ENCODE peak calls at places on chromosomes 13 and 19, in four cellular contexts. U, O, M and Q are unnamed samples.

GRCh38 chr13:87035538-87035937 is 635.6 kb upstream of the SLITRK5 start:
- DNase-seq in O (no peak), M (no peak), U (no peak), Q (no peak)

GRCh38 chr19:49556412-49557398 is 23.7 kb downstream of the NOSIP start:
- DNase-seq in O (no peak), U (no peak), M (peak; percentile 28), Q (no peak)

GRCh38 chr13:107964356-107964755 is 251.0 kb downstream of the LIG4 start:
- DNase-seq in U (no peak), O (no peak), M (no peak), Q (no peak)

GRCh38 chr13:99417151-99417820 is 84.0 kb upstream of the TM9SF2 start:
- DNase-seq in U (no peak), M (no peak), O (no peak), Q (no peak)

GRCh38 chr19:45211751-45212381 is 33.3 kb downstream of the BLOC1S3 start:
- DNase-seq in M (peak; percentile 35), U (no peak), O (no peak), Q (no peak)

GRCh38 chr13:65378943-65379519 is 1851.1 kb downstream of the PCDH9 start:
- DNase-seq in U (peak; percentile 26), M (no peak), O (peak; percentile 22), Q (no peak)

GRCh38 chr19:16001481-16002312 is 52.9 kb downstream of the OR10H4 start:
- DNase-seq in M (no peak), U (peak; percentile 10), O (no peak), Q (no peak)

GRCh38 chr19:51607077-51607476 is 23.1 kb downstream of the SIGLEC5 start:
- DNase-seq in U (no peak), M (no peak), O (no peak), Q (no peak)

GRCh38 chr19:10634881-10635463 is 9.6 kb downstream of the SLC44A2 start:
- DNase-seq in U (no peak), O (no peak), M (no peak), Q (no peak)

GRCh38 chr19:18306209-18306902 is 16.5 kb downstream of the LSM4 start:
- DNase-seq in O (no peak), M (no peak), U (no peak), Q (no peak)

GRCh38 chr19:40279761-40280607 is 5.2 kb downstream of the AKT2 start:
- DNase-seq in O (no peak), M (no peak), U (no peak), Q (no peak)

GRCh38 chr13:104571161-104571889 is 1505.1 kb upstream of the SLC10A2 start:
- DNase-seq in O (peak; percentile 79), U (peak; percentile 96), M (peak; percentile 28), Q (no peak)

GRCh38 chr19:38712161-38712748 is 32.0 kb downstream of the CAPN12 start:
- DNase-seq in O (no peak), U (no peak), M (no peak), Q (no peak)

GRCh38 chr13:88602786-88603777 is 931.9 kb downstream of the SLITRK5 start:
- DNase-seq in U (no peak), M (no peak), O (no peak), Q (no peak)

GRCh38 chr19:40685563-40685962 is 4.9 kb downstream of the NUMBL start:
- DNase-seq in M (no peak), O (no peak), U (no peak), Q (no peak)

GRCh38 chr13:99314640-99315176 is 7.5 kb upstream of the GPR183 start:
- DNase-seq in M (no peak), U (peak; percentile 75), O (peak; percentile 96), Q (no peak)

GRCh38 chr13:33639158-33639557 is 178.8 kb upstream of the RFC3 start:
- DNase-seq in M (peak; percentile 49), O (no peak), U (peak; percentile 43), Q (no peak)

GRCh38 chr13:113926301-113926761 is 47.5 kb downstream of the C13orf46 start:
- DNase-seq in M (no peak), U (no peak), O (no peak), Q (no peak)

GRCh38 chr19:3986260-3987041 is 1.2 kb upstream of the EEF2 start:
- DNase-seq in U (peak; percentile 52), O (peak; percentile 74), M (peak; percentile 27), Q (peak; percentile 45)

GRCh38 chr19:33819875-33820781 is 23.5 kb downstream of the KCTD15 start:
- DNase-seq in M (peak; percentile 82), U (peak; percentile 45), O (no peak), Q (peak; percentile 72)

GRCh38 chr19:44806271-44806670 is 2.6 kb upstream of the BCAM start:
- DNase-seq in U (no peak), M (no peak), O (no peak), Q (no peak)

GRCh38 chr19:35213678-35214632 is 14.6 kb downstream of the FAM187B start:
- DNase-seq in U (peak; percentile 7), O (peak; percentile 87), M (peak; percentile 37), Q (peak; percentile 36)

GRCh38 chr19:47729799-47730520 is 15.4 kb upstream of the NOP53 start:
- DNase-seq in O (no peak), U (no peak), M (peak; percentile 74), Q (no peak)

DNA sequence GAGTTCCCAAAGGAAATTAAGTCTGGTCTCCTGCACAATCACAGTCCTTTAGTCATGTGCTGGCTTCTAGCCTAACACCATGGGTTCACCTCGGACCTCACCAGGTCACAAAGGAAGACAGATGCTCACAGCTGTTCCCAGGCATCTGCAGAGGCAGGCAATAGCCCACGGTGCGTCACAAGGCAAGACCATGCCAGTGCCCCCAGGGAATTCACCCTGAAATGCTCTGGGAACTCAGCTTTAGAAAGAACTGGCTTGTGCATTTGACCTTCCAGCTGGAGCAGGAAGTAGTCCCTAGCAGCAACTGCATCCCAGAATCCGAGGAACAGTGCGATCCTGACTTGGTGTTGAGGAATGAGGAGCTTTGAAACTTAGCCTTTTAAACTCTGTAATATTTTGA is 96.8 kb upstream of the WASF3 start:
- DNase-seq in M (peak; percentile 81), U (no peak), O (no peak), Q (no peak)
- H3K27ac ChIP-seq in M (peak overlapping the region; percentile 53), U (peak overlapping the region; percentile 66), O (no peak overlapping the region), Q (no peak overlapping the region)

DNA sequence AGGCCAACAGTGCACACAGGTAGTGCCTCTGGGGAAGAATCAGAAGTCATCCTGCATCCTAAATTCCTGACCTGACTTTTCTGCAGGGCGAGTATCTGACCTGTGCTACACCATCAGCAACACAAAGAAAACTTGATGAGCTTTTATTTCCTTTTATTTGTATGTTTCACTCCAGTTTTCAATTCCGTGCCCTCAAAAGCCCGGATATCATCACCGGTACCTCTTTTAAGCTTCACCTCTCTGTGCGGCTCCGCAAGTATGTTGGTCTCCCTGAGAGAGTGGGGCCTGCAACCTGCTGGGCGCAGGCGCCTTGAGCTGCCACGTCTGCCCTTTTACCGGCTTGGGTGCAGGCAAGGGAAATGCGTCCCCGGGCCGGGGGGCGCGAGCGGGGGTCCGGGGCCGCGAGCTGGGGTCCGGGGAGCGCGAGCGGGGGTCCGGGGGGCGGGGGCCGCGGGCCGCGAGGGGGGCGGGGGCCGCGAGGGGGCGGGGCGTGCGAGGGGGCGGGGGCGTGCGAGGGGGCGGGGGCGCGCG is 4.3 kb upstream of the DUXA start:
- DNase-seq in U (peak; percentile 3), O (no peak), M (peak; percentile 39), Q (no peak)
- H3K27ac ChIP-seq in U (no peak overlapping the region), O (no peak overlapping the region), M (no peak overlapping the region), Q (no peak overlapping the region)

DNA sequence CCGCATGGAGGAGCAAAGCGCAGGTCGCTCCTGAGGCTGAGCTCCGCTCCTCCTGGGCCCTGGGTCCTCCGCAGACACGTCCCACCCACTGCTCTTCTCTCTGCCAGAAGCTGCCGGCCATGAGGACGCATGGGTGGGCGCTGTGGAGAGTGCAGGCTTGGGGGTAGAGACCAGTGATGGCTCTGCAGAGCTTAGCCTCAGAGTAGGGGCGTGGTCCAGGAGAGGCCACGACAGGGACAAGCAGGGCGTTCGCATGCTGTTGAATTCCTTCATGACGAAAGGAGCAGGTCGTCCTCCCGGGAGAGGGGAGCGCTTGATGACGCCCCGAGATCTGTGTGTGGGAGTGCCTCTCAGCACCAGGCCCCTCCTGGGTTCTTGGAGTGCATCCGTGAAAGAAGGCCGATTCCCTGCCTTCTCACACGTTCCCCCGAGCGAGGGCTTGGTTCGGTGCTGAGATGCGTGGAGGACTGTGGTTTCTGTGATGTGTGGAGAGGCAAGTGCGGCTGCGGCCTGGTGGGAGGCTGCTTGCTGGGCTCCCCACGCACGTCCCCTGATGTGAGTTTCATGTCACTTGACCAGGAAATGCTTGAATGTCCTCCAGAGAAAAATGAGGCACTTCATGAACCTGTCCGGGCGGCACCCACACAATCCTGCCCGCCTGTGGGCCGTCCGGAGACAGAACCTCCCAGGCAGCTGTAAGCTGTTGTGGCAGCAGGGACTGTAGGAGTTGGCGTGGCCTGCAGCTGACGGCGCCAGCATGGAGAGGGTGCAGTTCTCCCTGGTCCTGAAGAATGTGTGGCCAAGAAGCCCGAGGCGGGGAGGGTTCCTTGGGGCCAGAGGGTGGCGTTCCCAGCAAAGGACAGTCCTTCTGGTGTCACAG is 4.5 kb downstream of the SF3A2 start:
- DNase-seq in O (no peak), M (no peak), U (no peak), Q (no peak)
- H3K27ac ChIP-seq in O (no peak overlapping the region), M (peak overlapping the region; percentile 81), U (no peak overlapping the region), Q (peak overlapping the region; percentile 28)

DNA sequence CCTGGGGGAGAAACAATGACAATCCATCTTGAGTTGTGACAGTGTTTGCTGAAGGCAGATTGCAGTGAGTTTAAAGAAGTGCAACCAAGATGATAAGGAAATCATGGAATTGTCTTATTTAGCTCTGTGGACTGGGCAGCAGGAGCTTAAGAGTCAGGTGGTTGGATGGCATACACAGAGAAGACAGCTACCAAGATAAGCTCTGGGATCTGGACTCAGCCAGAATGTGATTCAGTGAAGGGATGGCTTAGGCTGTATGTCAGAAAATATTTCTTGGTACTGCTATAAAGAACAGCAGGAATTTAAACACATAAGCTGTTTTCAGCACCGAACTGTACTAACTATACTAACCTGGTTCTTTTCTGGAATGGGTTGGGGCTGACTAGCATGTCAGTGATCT is 25.4 kb downstream of the B3GLCT start:
- DNase-seq in O (no peak), U (no peak), M (no peak), Q (no peak)
- H3K27ac ChIP-seq in O (no peak overlapping the region), U (no peak overlapping the region), M (no peak overlapping the region), Q (no peak overlapping the region)